ENCODE peak calls at places on chromosomes 2 and 18, in seven cellular contexts. L is GM23248; G is activated naive CD8-positive, alpha-beta T cell treated with anti-CD3 and anti-CD28 coated beads, Interleukin-2, amount 10 ng/mL, durations not matched to agents 7 days and 5 days; U is astrocyte of the spinal cord; V is activated CD8-positive, alpha-beta memory T cell treated with anti-CD3 and anti-CD28 coated beads for 4 hours; O is NCI-H510A; H is mesothelial cell of epicardium. S is an unnamed sample.

GRCh38 chr18:79064228-79064627 is 5.0 kb upstream of the ATP9B start:
- DNase-seq in L (no peak), G (no peak), U (no peak), V (no peak), O (peak; percentile 84), H (no peak), S (no peak)

GRCh38 chr2:162106746-162107145 is 32.7 kb upstream of the DPP4 start:
- DNase-seq in L (no peak), G (no peak), U (no peak), V (no peak), O (no peak), H (no peak), S (no peak)

GRCh38 chr2:109230980-109231420 is 102.0 kb downstream of the SH3RF3 start:
- DNase-seq in L (peak; percentile 37), G (no peak), U (no peak), V (no peak), O (no peak), H (no peak), S (no peak)

GRCh38 chr18:49899647-49900330 is 86.5 kb upstream of the ACAA2 start:
- DNase-seq in L (no peak), G (no peak), U (no peak), V (no peak), O (peak; percentile 18), H (no peak), S (no peak)

GRCh38 chr18:45063246-45064038 is 382.8 kb downstream of the SETBP1 start:
- DNase-seq in L (no peak), G (no peak), U (no peak), V (no peak), O (no peak), H (no peak), S (no peak)

GRCh38 chr2:184756885-184757284 is 158.6 kb downstream of the ZNF804A start:
- DNase-seq in L (no peak), G (no peak), U (no peak), V (no peak), O (no peak), H (no peak), S (no peak)

GRCh38 chr2:53520630-53520940 is 247.0 kb upstream of the CHAC2 start:
- DNase-seq in L (no peak), G (no peak), U (no peak), V (no peak), O (no peak), H (no peak), S (no peak)

GRCh38 chr2:218010116-218010837 is 7.5 kb upstream of the TNS1 start:
- DNase-seq in L (peak; percentile 78), G (peak; percentile 68), U (no peak), V (peak; percentile 4), O (no peak), H (peak; percentile 46), S (peak; percentile 39)

GRCh38 chr2:65377556-65378307 is 54.7 kb downstream of the SPRED2 start:
- DNase-seq in L (peak; percentile 92), G (no peak), U (peak; percentile 75), V (no peak), O (no peak), H (no peak), S (peak; percentile 56)

GRCh38 chr18:11393486-11393885 is 215.9 kb upstream of the SLC35G4 start:
- DNase-seq in L (no peak), G (no peak), U (no peak), V (no peak), O (no peak), H (no peak), S (no peak)

GRCh38 chr2:160379399-160379798 is 114.2 kb downstream of the RBMS1 start:
- DNase-seq in L (peak; percentile 81), G (no peak), U (peak; percentile 65), V (no peak), O (no peak), H (no peak), S (no peak)

GRCh38 chr2:36351291-36352023 is 4.1 kb upstream of the CRIM1 start:
- DNase-seq in L (peak; percentile 54), G (no peak), U (no peak), V (no peak), O (no peak), H (no peak), S (no peak)

GRCh38 chr2:89841476-89841840 is 1150.0 kb downstream of the RPIA start:
- DNase-seq in L (no peak), G (no peak), U (no peak), V (no peak), O (no peak), H (no peak), S (no peak)

GRCh38 chr2:96917008-96917575 is 47.2 kb upstream of the SEMA4C start:
- DNase-seq in L (peak; percentile 38), G (no peak), U (no peak), V (no peak), O (no peak), H (no peak), S (peak; percentile 53)

GRCh38 chr2:3449106-3449505 is 69.6 kb downstream of the TRAPPC12 start:
- DNase-seq in L (no peak), G (no peak), U (peak; percentile 41), V (no peak), O (no peak), H (no peak), S (no peak)

S was measured in colonic mucosa.